ENCODE peak calls at places on chromosomes 2 and 18, in eight cellular contexts. M, Q, O, K, R, L, H and G are unnamed samples.

GRCh38 chr2:217872319-217872718 is 130.5 kb downstream of the TNS1 start:
- DNase-seq in M (no peak), Q (no peak), O (no peak), K (no peak), R (no peak), L (no peak), H (no peak), G (no peak)

GRCh38 chr18:11522992-11523391 is 86.4 kb upstream of the SLC35G4 start:
- DNase-seq in M (no peak), Q (peak), O (no peak), K (no peak), R (no peak), L (no peak), H (no peak), G (no peak)

GRCh38 chr18:47932603-47933002 is 2.1 kb upstream of the SMAD2 start:
- DNase-seq in M (no peak), Q (no peak), O (no peak), K (no peak), R (no peak), L (no peak), H (no peak), G (no peak)

GRCh38 chr18:79523221-79523737 is 127.5 kb downstream of the NFATC1 start:
- DNase-seq in M (peak), Q (no peak), O (no peak), K (peak), R (no peak), L (no peak), H (no peak), G (no peak)

GRCh38 chr18:36818652-36819051 is 10.2 kb downstream of the TPGS2 start:
- DNase-seq in M (no peak), Q (no peak), O (no peak), K (no peak), R (no peak), L (no peak), H (no peak), G (no peak)

GRCh38 chr18:14976736-14977430 is 228.9 kb downstream of the ANKRD30B start:
- DNase-seq in M (peak), Q (peak), O (no peak), K (no peak), R (no peak), L (peak), H (no peak), G (no peak)

GRCh38 chr18:65257157-65257556 is 493.7 kb upstream of the CDH7 start:
- DNase-seq in M (no peak), Q (no peak), O (no peak), K (no peak), R (no peak), L (no peak), H (no peak), G (no peak)

GRCh38 chr2:40719414-40719813 is 267.5 kb upstream of the SLC8A1 start:
- DNase-seq in M (no peak), Q (no peak), O (no peak), K (no peak), R (no peak), L (no peak), H (no peak), G (no peak)

GRCh38 chr2:128304715-128305554 is 13.7 kb downstream of the HS6ST1 start:
- DNase-seq in M (no peak), Q (peak), O (no peak), K (no peak), R (peak), L (peak), H (no peak), G (no peak)

GRCh38 chr2:151239624-151240023 is 22.0 kb downstream of the RBM43 start:
- DNase-seq in M (no peak), Q (no peak), O (no peak), K (no peak), R (no peak), L (no peak), H (no peak), G (no peak)

GRCh38 chr2:8566788-8567468 is 114.9 kb upstream of the ID2 start:
- DNase-seq in M (no peak), Q (no peak), O (no peak), K (no peak), R (peak), L (no peak), H (no peak), G (peak)

GRCh38 chr2:144967971-144968370 is 448.1 kb upstream of the ZEB2 start:
- DNase-seq in M (no peak), Q (no peak), O (no peak), K (no peak), R (no peak), L (no peak), H (no peak), G (no peak)

GRCh38 chr2:234500394-234501006 is 3.6 kb upstream of the ARL4C start:
- DNase-seq in M (peak), Q (peak), O (no peak), K (peak), R (peak), L (peak), H (no peak), G (peak)

GRCh38 chr2:27823564-27823963 is 52.0 kb downstream of the MRPL33 start:
- DNase-seq in M (no peak), Q (no peak), O (no peak), K (no peak), R (no peak), L (no peak), H (no peak), G (no peak)

GRCh38 chr2:27804146-27804545 is 32.6 kb downstream of the MRPL33 start:
- DNase-seq in M (no peak), Q (peak), O (no peak), K (no peak), R (no peak), L (no peak), H (no peak), G (no peak)

GRCh38 chr2:144496660-144497598 is 23.0 kb downstream of the ZEB2 start:
- DNase-seq in M (no peak), Q (no peak), O (no peak), K (no peak), R (peak), L (no peak), H (no peak), G (no peak)

GRCh38 chr2:163859951-163860350 is 124.1 kb upstream of the FIGN start:
- DNase-seq in M (no peak), Q (peak), O (no peak), K (no peak), R (no peak), L (no peak), H (no peak), G (no peak)

GRCh38 chr2:28300489-28300888 is 92.2 kb upstream of the FOSL2 start:
- DNase-seq in M (no peak), Q (peak), O (no peak), K (no peak), R (no peak), L (no peak), H (no peak), G (no peak)

GRCh38 chr2:145688156-145688555 is 1168.2 kb upstream of the ZEB2 start:
- DNase-seq in M (no peak), Q (no peak), O (no peak), K (no peak), R (no peak), L (no peak), H (no peak), G (no peak)

GRCh38 chr2:112321375-112322320 is 46.3 kb downstream of the ZC3H6 start:
- DNase-seq in M (no peak), Q (no peak), O (no peak), K (no peak), R (no peak), L (no peak), H (no peak), G (no peak)

GRCh38 chr2:68216454-68217310 is 35.6 kb downstream of the PPP3R1 start:
- DNase-seq in M (no peak), Q (no peak), O (no peak), K (no peak), R (no peak), L (no peak), H (no peak), G (no peak)

GRCh38 chr18:79746730-79747129 is 51.0 kb upstream of the KCNG2 start:
- DNase-seq in M (no peak), Q (no peak), O (no peak), K (no peak), R (no peak), L (no peak), H (no peak), G (no peak)

GRCh38 chr2:137945229-137945628 is 19.0 kb upstream of the HNMT start:
- DNase-seq in M (no peak), Q (no peak), O (no peak), K (no peak), R (no peak), L (no peak), H (no peak), G (no peak)

GRCh38 chr2:197500503-197501179 is 462 bp downstream of the HSPE1 start:
- DNase-seq in M (no peak), Q (no peak), O (no peak), K (no peak), R (no peak), L (no peak), H (no peak), G (no peak)

GRCh38 chr2:181319291-181319690 is 137.9 kb upstream of the ITGA4 start:
- DNase-seq in M (no peak), Q (no peak), O (no peak), K (no peak), R (no peak), L (no peak), H (no peak), G (no peak)

GRCh38 chr2:11703700-11704099 is 33.7 kb upstream of the NTSR2 start:
- DNase-seq in M (no peak), Q (no peak), O (no peak), K (no peak), R (no peak), L (peak), H (no peak), G (no peak)

GRCh38 chr2:68423966-68424650 is 43.0 kb downstream of the FBXO48 start:
- DNase-seq in M (no peak), Q (no peak), O (no peak), K (no peak), R (no peak), L (no peak), H (peak), G (no peak)